ENCODE peak calls at places on chromosomes 5 and 9, in six cellular contexts. H is HCT116, D is H1, T is HepG2, S is GM12878, B is K562. G is an unnamed sample.

GRCh38 chr5:125835293-125836172 is 587.7 kb upstream of the GRAMD2B start:
- DNase-seq in H (peak; percentile 36), D (peak; percentile 47), T (peak; percentile 1), S (no peak), B (no peak), G (peak; percentile 28)

GRCh38 chr5:34891981-34892380 is 23.3 kb downstream of the RAD1 start:
- DNase-seq in H (no peak), D (no peak), T (no peak), S (no peak), B (no peak), G (no peak)

GRCh38 chr9:37293664-37294524 is 128.6 kb upstream of the GRHPR start:
- DNase-seq in H (no peak), D (no peak), T (no peak), S (peak; percentile 91), B (no peak), G (no peak)

GRCh38 chr9:87108639-87109038 is 161.3 kb upstream of the GAS1 start:
- DNase-seq in H (no peak), D (no peak), T (no peak), S (no peak), B (no peak), G (no peak)

GRCh38 chr5:22560115-22560514 is 293.0 kb downstream of the CDH12 start:
- DNase-seq in H (no peak), D (no peak), T (no peak), S (no peak), B (no peak), G (no peak)

GRCh38 chr5:155934964-155935363 is 392.0 kb upstream of the SGCD start:
- DNase-seq in H (no peak), D (no peak), T (no peak), S (no peak), B (no peak), G (no peak)

GRCh38 chr5:133347039-133347438 is 265.3 kb downstream of the FSTL4 start:
- DNase-seq in H (peak; percentile 56), D (no peak), T (peak; percentile 29), S (no peak), B (no peak), G (no peak)

GRCh38 chr9:110579763-110580255 is 268 bp upstream of the SVEP1 start:
- DNase-seq in H (no peak), D (no peak), T (no peak), S (no peak), B (no peak), G (no peak)

GRCh38 chr5:32505718-32506117 is 61.2 kb upstream of the ZFR start:
- DNase-seq in H (no peak), D (no peak), T (no peak), S (no peak), B (no peak), G (no peak)

GRCh38 chr5:62306494-62307363 is 723 bp downstream of the KIF2A start:
- DNase-seq in H (no peak), D (no peak), T (no peak), S (no peak), B (no peak), G (no peak)

GRCh38 chr5:143148461-143149170 is 254.9 kb downstream of the NR3C1 start:
- DNase-seq in H (no peak), D (no peak), T (no peak), S (no peak), B (no peak), G (no peak)

GRCh38 chr5:68435611-68436010 is 220.1 kb downstream of the PIK3R1 start:
- DNase-seq in H (no peak), D (no peak), T (no peak), S (no peak), B (no peak), G (no peak)

GRCh38 chr5:167840736-167841135 is 450.7 kb upstream of the WWC1 start:
- DNase-seq in H (no peak), D (no peak), T (no peak), S (no peak), B (no peak), G (no peak)

GRCh38 chr9:80061940-80062339 is 490.2 kb downstream of the TLE4 start:
- DNase-seq in H (no peak), D (no peak), T (no peak), S (no peak), B (no peak), G (no peak)

GRCh38 chr9:3008091-3008490 is 164.2 kb upstream of the PUM3 start:
- DNase-seq in H (no peak), D (no peak), T (peak; percentile 20), S (no peak), B (no peak), G (no peak)

GRCh38 chr5:82493217-82493616 is 215.1 kb upstream of the RPS23 start:
- DNase-seq in H (no peak), D (no peak), T (no peak), S (no peak), B (no peak), G (no peak)

GRCh38 chr9:77514886-77515711 is 133.0 kb downstream of the GNA14 start:
- DNase-seq in H (no peak), D (no peak), T (peak; percentile 6), S (no peak), B (no peak), G (no peak)

GRCh38 chr9:123999668-124000067 is 11.9 kb upstream of the LHX2 start:
- DNase-seq in H (no peak), D (no peak), T (no peak), S (no peak), B (no peak), G (no peak)

GRCh38 chr5:9686211-9686610 is 56.1 kb upstream of the TAS2R1 start:
- DNase-seq in H (no peak), D (no peak), T (no peak), S (no peak), B (no peak), G (no peak)

GRCh38 chr9:34380034-34380510 is 3.4 kb upstream of the MYORG start:
- DNase-seq in H (no peak), D (no peak), T (no peak), S (no peak), B (no peak), G (no peak)

GRCh38 chr9:18327106-18327505 is 146.8 kb upstream of the ADAMTSL1 start:
- DNase-seq in H (no peak), D (no peak), T (no peak), S (no peak), B (no peak), G (no peak)

GRCh38 chr9:125910286-125910685 is 163.1 kb downstream of the PBX3 start:
- DNase-seq in H (no peak), D (no peak), T (no peak), S (no peak), B (no peak), G (no peak)

GRCh38 chr5:1274471-1274870 is 20.4 kb downstream of the TERT start:
- DNase-seq in H (no peak), D (no peak), T (no peak), S (no peak), B (peak; percentile 53), G (no peak)

GRCh38 chr9:70641031-70641430 is 226.6 kb upstream of the KLF9 start:
- DNase-seq in H (no peak), D (no peak), T (no peak), S (no peak), B (no peak), G (no peak)

GRCh38 chr5:175809531-175810121 is 61.8 kb upstream of the CPLX2 start:
- DNase-seq in H (peak; percentile 37), D (no peak), T (peak; percentile 47), S (no peak), B (no peak), G (no peak)

GRCh38 chr5:51227963-51228515 is 155.2 kb upstream of the ISL1 start:
- DNase-seq in H (no peak), D (no peak), T (no peak), S (no peak), B (no peak), G (no peak)

DNA sequence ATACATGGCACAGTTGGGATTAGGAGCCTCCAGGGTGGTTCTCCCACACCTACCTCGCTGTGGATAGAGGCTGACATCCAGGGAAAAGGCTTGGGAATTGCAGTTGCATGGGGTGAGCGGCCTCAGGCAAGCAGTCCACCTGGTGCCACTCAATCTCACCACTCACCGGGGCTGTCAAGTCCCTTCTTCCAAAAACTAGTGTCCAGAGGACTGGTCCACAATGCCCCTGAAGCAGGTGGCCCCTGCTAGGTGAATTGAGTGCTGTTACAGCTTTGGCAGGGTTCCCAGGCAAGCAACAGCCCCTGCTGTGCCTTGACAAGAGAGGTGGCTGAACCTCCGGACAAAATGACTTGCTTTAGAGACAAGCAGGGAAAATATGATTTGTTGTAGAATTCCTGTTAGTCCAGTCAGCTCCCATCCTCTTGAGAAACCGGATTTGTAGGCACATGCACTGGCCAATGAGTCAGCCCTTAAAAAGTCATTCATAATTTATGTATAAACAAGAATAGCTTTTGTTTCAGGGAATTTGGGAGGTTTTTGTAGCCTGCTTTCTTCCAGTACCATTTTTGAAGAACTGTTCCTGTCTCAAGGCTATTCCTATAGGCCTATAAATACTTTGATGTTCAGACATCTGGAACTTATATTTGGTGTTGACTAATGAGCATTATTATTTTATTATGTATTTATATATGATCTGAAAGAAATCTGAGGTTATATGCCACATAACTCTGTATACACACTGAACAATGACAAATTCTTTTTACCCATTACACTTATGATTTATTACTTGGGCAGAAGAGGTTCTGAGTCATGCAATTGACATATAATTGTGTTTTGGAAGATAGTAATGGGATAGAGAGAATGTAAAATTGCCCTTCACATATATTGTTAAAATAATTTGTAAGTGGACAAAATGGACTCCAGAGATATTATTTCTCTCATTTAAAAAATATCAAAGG is 411.1 kb downstream of the ACTL7B start:
- DNase-seq in H (peak; percentile 90), D (no peak), T (peak; percentile 72), S (no peak), B (no peak), G (no peak)
- TF ChIP-seq ZNF274 in H (no peak), D (no peak), T (no peak), S (no peak), B (no peak), G (no peak)

GRCh38 chr5:157651011-157651611 is 1.1 kb downstream of the SOX30 start:
- DNase-seq in H (no peak), D (no peak), T (no peak), S (no peak), B (no peak), G (no peak)
- H3K4me3 ChIP-seq in H (no peak overlapping the region), D (no peak overlapping the region), T (no peak overlapping the region), S (no peak overlapping the region), B (no peak overlapping the region), G (peak overlapping the region; percentile 57)

DNA sequence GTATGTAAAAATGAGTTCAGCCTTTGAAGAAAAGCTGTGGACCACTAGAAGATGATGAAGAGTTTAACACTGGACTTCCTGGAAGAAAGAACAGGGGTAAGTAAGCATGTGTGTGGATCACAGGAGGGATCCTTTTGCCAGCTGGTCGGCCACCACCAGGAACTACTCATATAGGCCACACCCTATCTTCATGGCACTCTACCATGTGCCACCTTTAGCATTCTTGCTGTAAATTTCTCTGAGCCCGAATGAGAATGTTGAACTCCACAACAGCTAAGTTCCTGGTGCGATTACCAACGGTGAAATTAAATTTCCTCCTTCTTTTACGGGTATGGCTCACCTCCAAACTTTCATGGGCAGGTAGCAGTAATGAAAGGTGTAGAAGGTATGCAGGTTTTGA is 102.3 kb downstream of the ATP10B start:
- DNase-seq in H (no peak), D (no peak), T (no peak), S (no peak), B (no peak), G (no peak)
- H3K9ac ChIP-seq in H (no peak overlapping the region), D (no peak overlapping the region), T (no peak overlapping the region), S (no peak overlapping the region), B (no peak overlapping the region), G (no peak overlapping the region)

GRCh38 chr5:111855356-111855755 is 98.4 kb upstream of the NREP start:
- DNase-seq in H (no peak), D (no peak), T (no peak), S (no peak), B (no peak), G (no peak)
- TF ChIP-seq ZNF274 in H (no peak), D (no peak), T (no peak), S (no peak), B (no peak), G (no peak)

G was measured in NT2/D1.